ENCODE peak calls at places on chromosomes 11 and 22, in six cellular contexts. Y is fibroblast of the aortic adventitia, R is cardiac fibroblast, W is skeletal muscle cell, T is OCI-LY7, Z is fibroblast of pulmonary artery. I is an unnamed sample.

GRCh38 chr11:95144313-95145235 is 54.9 kb downstream of the ENDOD1 start:
- DNase-seq in Y (peak), R (peak), W (no peak), T (no peak), Z (no peak), I (no peak)

GRCh38 chr11:111000400-111001090 is 245.0 kb upstream of the POU2AF2 start:
- DNase-seq in Y (peak), R (peak), W (no peak), T (no peak), Z (peak), I (no peak)

GRCh38 chr11:81840375-81840774 is 893.3 kb downstream of the FAM181B start:
- DNase-seq in Y (peak), R (peak), W (no peak), T (no peak), Z (peak), I (no peak)

GRCh38 chr11:130533113-130533803 is 84.8 kb downstream of the ADAMTS15 start:
- DNase-seq in Y (no peak), R (no peak), W (no peak), T (no peak), Z (no peak), I (no peak)

GRCh38 chr11:69516526-69516925 is 35.1 kb downstream of the LINC01488 start:
- DNase-seq in Y (no peak), R (no peak), W (no peak), T (no peak), Z (no peak), I (no peak)

GRCh38 chr11:122879785-122880184 is 2.8 kb upstream of the JHY start:
- DNase-seq in Y (no peak), R (no peak), W (no peak), T (no peak), Z (no peak), I (no peak)

GRCh38 chr11:2762451-2762850 is 62.7 kb upstream of the KCNQ1OT1 start:
- DNase-seq in Y (no peak), R (no peak), W (no peak), T (no peak), Z (no peak), I (no peak)

GRCh38 chr11:27688076-27688475 is 12.2 kb downstream of the BDNF start:
- DNase-seq in Y (no peak), R (no peak), W (no peak), T (no peak), Z (no peak), I (no peak)

GRCh38 chr11:11441091-11441490 is 88.0 kb upstream of the CSNK2A3 start:
- DNase-seq in Y (no peak), R (no peak), W (no peak), T (no peak), Z (no peak), I (no peak)

GRCh38 chr11:63813035-63813562 is at the start of gene SPINDOC:
- DNase-seq in Y (peak), R (peak), W (no peak), T (peak), Z (peak), I (no peak)

GRCh38 chr11:39768214-39768613 is 1691.2 kb downstream of the LRRC4C start:
- DNase-seq in Y (no peak), R (no peak), W (no peak), T (no peak), Z (no peak), I (no peak)

GRCh38 chr11:126461096-126461440 is 105.6 kb downstream of the ST3GAL4 start:
- DNase-seq in Y (no peak), R (no peak), W (no peak), T (no peak), Z (no peak), I (no peak)

GRCh38 chr22:39941661-39942060 is 18.5 kb upstream of the TMA7B start:
- DNase-seq in Y (no peak), R (no peak), W (no peak), T (no peak), Z (no peak), I (no peak)

GRCh38 chr11:1086171-1087102 is 11.8 kb downstream of the MUC2 start:
- DNase-seq in Y (no peak), R (no peak), W (no peak), T (no peak), Z (no peak), I (no peak)

GRCh38 chr11:47489395-47489755 is 40.4 kb upstream of the RAPSN start:
- DNase-seq in Y (peak), R (peak), W (no peak), T (no peak), Z (no peak), I (no peak)

GRCh38 chr22:39560127-39560526 is 10.4 kb upstream of the CACNA1I start:
- DNase-seq in Y (no peak), R (no peak), W (no peak), T (no peak), Z (no peak), I (no peak)

DNA sequence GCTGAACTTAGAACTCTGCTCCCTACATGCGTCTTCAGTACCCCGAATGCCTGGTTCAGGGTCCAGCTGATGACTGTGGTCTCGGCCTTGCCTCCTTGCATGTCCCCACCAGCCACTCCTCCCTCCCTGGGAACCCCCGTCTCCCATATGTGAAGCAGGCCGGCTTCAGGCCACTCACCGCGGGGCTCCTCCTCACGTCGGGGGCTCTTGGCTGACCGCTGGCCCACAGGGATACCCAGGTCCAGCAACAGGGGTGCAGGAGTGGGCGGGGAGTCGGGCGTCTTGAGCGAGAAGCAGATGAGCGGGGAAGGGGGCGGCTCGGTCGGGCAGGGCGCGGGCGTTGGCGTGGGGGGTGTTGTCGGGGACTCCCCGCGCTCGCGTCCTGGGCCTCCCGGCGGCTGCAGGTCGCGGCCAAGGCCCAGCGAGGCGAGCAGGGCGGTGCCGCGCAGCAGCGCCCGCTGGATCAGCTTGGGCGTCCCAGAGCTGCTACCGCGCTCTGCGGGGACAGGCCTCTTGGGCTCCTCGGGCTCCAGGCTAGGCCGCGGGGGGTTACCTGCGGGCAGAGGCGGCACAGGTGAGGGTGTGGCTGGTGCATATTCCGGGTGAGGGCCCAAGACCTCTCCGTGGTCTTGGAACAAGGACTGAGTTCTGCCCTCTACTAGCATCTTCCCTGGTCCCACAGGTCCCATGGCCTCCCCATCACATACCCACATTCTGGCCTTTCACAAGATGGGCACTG is 3.8 kb upstream of the KCNK7 start:
- DNase-seq in Y (no peak), R (no peak), W (no peak), T (no peak), Z (no peak), I (no peak)
- H3K4me3 ChIP-seq in Y (no peak), R (no peak), W (no peak), T (no peak), Z (no peak), I (no peak)

DNA sequence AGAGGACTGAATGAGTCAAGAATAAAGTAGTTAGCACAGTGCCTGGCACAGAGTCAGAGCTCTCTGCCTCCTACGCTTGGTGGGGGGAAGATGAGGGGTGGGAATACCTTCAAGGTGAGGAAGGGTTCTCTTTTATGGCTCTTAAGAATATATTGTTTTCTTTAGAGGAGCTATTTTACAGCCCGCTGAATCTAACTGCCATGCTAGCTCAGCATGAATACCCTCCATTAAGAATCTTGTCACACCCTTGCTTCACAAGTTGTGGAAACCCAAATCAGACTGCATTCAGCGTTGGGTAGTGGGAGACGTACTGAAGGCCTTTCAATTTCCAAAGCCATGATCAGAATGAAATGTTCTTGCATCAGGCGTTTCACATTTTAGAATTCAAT is 57.9 kb downstream of the ABTB2 start:
- DNase-seq in Y (no peak), R (no peak), W (no peak), T (no peak), Z (no peak), I (no peak)
- H3K4me3 ChIP-seq in Y (no peak), R (no peak), W (no peak), T (no peak), Z (no peak), I (no peak)

GRCh38 chr11:8034604-8035224 is 46.3 kb upstream of the TUB start:
- DNase-seq in Y (no peak), R (no peak), W (no peak), T (no peak), Z (no peak), I (no peak)
- H3K4me3 ChIP-seq in Y (no peak), R (no peak), W (no peak), T (no peak), Z (no peak), I (no peak)

GRCh38 chr11:131546218-131546895 is 175.9 kb downstream of the NTM start:
- DNase-seq in Y (peak), R (no peak), W (no peak), T (no peak), Z (no peak), I (no peak)
- H3K4me3 ChIP-seq in Y (peak), R (no peak), W (peak), T (no peak), Z (no peak), I (no peak)

DNA sequence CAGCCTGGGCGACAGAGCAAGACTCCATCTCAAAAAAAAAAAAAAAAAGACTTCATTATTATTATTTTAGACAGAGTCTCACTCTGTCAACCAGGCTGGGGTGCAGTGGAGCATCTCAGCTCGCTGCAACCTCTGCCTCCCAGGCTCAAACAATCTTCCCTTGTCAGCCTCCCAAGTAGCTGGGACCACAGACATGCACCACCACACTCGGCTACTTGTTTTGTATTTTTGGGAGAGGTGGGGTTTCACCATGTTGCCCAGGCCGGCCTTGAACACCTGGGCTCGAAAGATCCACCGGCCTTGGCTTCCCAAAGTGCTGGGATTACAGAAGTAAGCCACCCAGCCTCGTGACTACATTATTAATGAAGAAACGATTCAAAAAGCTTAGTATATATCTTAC is 5.3 kb upstream of the TYMP start:
- DNase-seq in Y (no peak), R (no peak), W (no peak), T (peak), Z (no peak), I (no peak)
- H3K4me3 ChIP-seq in Y (no peak), R (no peak), W (no peak), T (peak), Z (no peak), I (no peak)